ENCODE peak calls at places on chromosomes 1 and 21, in nine cellular contexts. F, O, I, Y, V, J, Q, N and A are unnamed samples.
A peak's percentile ranks its signal among the peaks of the same experiment; 100 is the strongest.

GRCh38 chr1:223772771-223773160 is 60.4 kb downstream of the CAPN2 start:
- DNase-seq in J (no peak), Q (no peak), Y (no peak), V (no peak), I (no peak), F (no peak), O (no peak), N (no peak), A (no peak)

GRCh38 chr1:202291001-202291400 is 50.7 kb downstream of the UBE2T start:
- DNase-seq in Q (no peak), V (no peak), N (no peak), J (no peak), I (no peak), Y (no peak), F (no peak), O (no peak), A (no peak)

GRCh38 chr1:42214447-42214871 is 49.9 kb upstream of the GUCA2A start:
- DNase-seq in I (peak; percentile 63), O (no peak), V (peak; percentile 72), F (no peak), Y (no peak), N (peak; percentile 65), Q (no peak), J (no peak), A (peak; percentile 40)

GRCh38 chr1:29470087-29470787 is 233.9 kb downstream of the PTPRU start:
- DNase-seq in O (no peak), Q (no peak), I (no peak), J (no peak), F (no peak), N (no peak), V (no peak), Y (no peak), A (no peak)

GRCh38 chr1:221381858-221382623 is 359.8 kb downstream of the DUSP10 start:
- DNase-seq in J (no peak), O (no peak), I (no peak), Q (no peak), Y (no peak), N (no peak), F (no peak), V (no peak), A (no peak)

GRCh38 chr1:182699673-182700350 is 15.4 kb upstream of the RGS8 start:
- DNase-seq in I (peak; percentile 11), Q (no peak), N (peak; percentile 27), J (no peak), O (no peak), V (no peak), Y (no peak), F (peak; percentile 74), A (peak; percentile 64)

GRCh38 chr1:93453911-93454310 is 6.0 kb downstream of the FNBP1L start:
- DNase-seq in V (peak; percentile 67), J (no peak), I (no peak), Y (no peak), O (no peak), F (no peak), N (no peak), Q (no peak), A (no peak)

GRCh38 chr1:235002706-235003300 is 125.8 kb downstream of the TOMM20 start:
- DNase-seq in I (no peak), V (no peak), O (no peak), N (no peak), J (no peak), F (no peak), Q (no peak), Y (no peak), A (no peak)

GRCh38 chr1:197928849-197929336 is 11.7 kb downstream of the LHX9 start:
- DNase-seq in I (no peak), Q (no peak), F (peak; percentile 53), J (no peak), O (peak; percentile 41), Y (no peak), V (no peak), N (no peak), A (no peak)

GRCh38 chr1:173255214-173255813 is 48.2 kb upstream of the TNFSF4 start:
- DNase-seq in J (no peak), I (peak; percentile 17), Y (no peak), N (no peak), F (peak; percentile 45), V (peak; percentile 21), Q (no peak), O (no peak), A (no peak)

GRCh38 chr1:205324781-205325180 is 3.2 kb upstream of the NUAK2 start:
- DNase-seq in O (no peak), N (no peak), V (no peak), Q (no peak), F (peak; percentile 43), Y (no peak), I (peak; percentile 41), J (no peak), A (no peak)

GRCh38 chr1:103561612-103562395 is 9.6 kb upstream of the AMY2B start:
- DNase-seq in F (no peak), Y (no peak), N (no peak), O (no peak), Q (no peak), V (no peak), I (no peak), J (no peak), A (no peak)

GRCh38 chr1:158025576-158026230 is 32.3 kb downstream of the KIRREL1 start:
- DNase-seq in F (peak; percentile 33), V (no peak), J (no peak), O (no peak), I (no peak), Y (no peak), N (no peak), Q (no peak), A (no peak)

GRCh38 chr1:85484264-85484663 is 19.3 kb upstream of the DDAH1 start:
- DNase-seq in Y (no peak), F (no peak), J (no peak), I (no peak), V (no peak), N (no peak), Q (no peak), O (no peak), A (no peak)

GRCh38 chr21:34073032-34073748 is at the start of the genes MRPS6 and SLC5A3:
- DNase-seq in J (peak; percentile 94), N (peak; percentile 67), V (peak; percentile 76), Y (peak; percentile 86), Q (peak; percentile 90), O (peak; percentile 92), I (peak; percentile 91), F (peak; percentile 97), A (peak; percentile 86)
- TF ChIP-seq CTCF in J (no peak), N (peak; percentile 30), V (no peak), Y (peak; percentile 7), Q (peak; percentile 7), O (no peak), I (no peak), F (peak; percentile 41), A (no peak)

GRCh38 chr1:15740833-15741182 is 1.5 kb upstream of the TMEM82 start:
- DNase-seq in Y (no peak), I (no peak), F (peak; percentile 49), N (no peak), Q (no peak), O (no peak), V (no peak), J (no peak), A (no peak)

GRCh38 chr1:15739745-15740144 is 2.6 kb upstream of the TMEM82 start:
- DNase-seq in J (no peak), Q (no peak), N (no peak), Y (no peak), I (peak; percentile 28), V (no peak), O (no peak), F (no peak), A (no peak)

GRCh38 chr1:15737324-15738319 is 1.6 kb downstream of the SLC25A34 start:
- DNase-seq in I (peak; percentile 46), V (no peak), N (no peak), J (no peak), Q (no peak), O (no peak), Y (no peak), F (no peak), A (no peak)

GRCh38 chr1:15738416-15739113 is 2.5 kb downstream of the SLC25A34 start:
- DNase-seq in O (no peak), I (peak; percentile 65), Q (no peak), J (no peak), V (no peak), F (no peak), Y (no peak), N (no peak), A (no peak)

GRCh38 chr1:15739259-15739658 is 3.0 kb upstream of the TMEM82 start:
- DNase-seq in Q (no peak), F (no peak), V (no peak), J (no peak), I (no peak), N (no peak), O (no peak), Y (no peak), A (no peak)
- H3K27ac ChIP-seq in Q (no peak overlapping the region), F (no peak overlapping the region), V (no peak overlapping the region), J (no peak overlapping the region), I (no peak overlapping the region), N (peak overlapping the region; percentile 31), O (no peak overlapping the region), Y (peak overlapping the region; percentile 95), A (no peak overlapping the region)

DNA sequence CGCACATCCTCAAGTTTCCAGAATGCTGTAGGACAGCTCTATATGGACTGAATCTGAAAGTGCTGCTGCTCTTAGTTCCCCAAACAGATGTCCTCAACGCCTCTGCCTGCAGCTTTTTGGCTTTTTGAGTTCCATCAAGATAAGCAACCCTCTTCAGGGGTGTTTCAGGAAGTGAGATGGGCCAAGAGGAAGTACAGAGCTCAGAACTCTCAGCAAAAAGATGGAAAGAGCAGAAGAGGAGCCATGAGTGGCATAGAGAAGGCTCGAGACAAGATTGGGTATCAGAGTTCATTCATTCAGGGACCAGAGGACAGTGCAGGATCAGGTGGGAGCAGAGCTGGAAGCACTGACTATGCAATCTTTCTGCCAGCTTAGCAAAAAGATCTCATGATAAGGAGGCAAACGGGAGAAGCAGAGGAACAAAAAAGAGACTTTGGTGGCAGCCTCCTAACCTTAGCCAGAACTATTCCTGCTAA is at the start of the genes ADORA3 and TMIGD3:
- DNase-seq in V (no peak), N (peak; percentile 51), J (no peak), O (no peak), I (no peak), Q (no peak), F (no peak), Y (no peak), A (no peak)
- H3K4me1 ChIP-seq in V (peaks cover 15% of the 10 kb centered on the region), N (no peaks in the 10 kb centered on the region), J (peaks cover 37% of the 10 kb centered on the region), O (peaks cover 38% of the 10 kb centered on the region), I (peaks cover 14% of the 10 kb centered on the region), Q (peaks cover 5% of the 10 kb centered on the region), F (peaks cover 5% of the 10 kb centered on the region), Y (peaks cover 22% of the 10 kb centered on the region), A (peaks cover 9% of the 10 kb centered on the region)

DNA sequence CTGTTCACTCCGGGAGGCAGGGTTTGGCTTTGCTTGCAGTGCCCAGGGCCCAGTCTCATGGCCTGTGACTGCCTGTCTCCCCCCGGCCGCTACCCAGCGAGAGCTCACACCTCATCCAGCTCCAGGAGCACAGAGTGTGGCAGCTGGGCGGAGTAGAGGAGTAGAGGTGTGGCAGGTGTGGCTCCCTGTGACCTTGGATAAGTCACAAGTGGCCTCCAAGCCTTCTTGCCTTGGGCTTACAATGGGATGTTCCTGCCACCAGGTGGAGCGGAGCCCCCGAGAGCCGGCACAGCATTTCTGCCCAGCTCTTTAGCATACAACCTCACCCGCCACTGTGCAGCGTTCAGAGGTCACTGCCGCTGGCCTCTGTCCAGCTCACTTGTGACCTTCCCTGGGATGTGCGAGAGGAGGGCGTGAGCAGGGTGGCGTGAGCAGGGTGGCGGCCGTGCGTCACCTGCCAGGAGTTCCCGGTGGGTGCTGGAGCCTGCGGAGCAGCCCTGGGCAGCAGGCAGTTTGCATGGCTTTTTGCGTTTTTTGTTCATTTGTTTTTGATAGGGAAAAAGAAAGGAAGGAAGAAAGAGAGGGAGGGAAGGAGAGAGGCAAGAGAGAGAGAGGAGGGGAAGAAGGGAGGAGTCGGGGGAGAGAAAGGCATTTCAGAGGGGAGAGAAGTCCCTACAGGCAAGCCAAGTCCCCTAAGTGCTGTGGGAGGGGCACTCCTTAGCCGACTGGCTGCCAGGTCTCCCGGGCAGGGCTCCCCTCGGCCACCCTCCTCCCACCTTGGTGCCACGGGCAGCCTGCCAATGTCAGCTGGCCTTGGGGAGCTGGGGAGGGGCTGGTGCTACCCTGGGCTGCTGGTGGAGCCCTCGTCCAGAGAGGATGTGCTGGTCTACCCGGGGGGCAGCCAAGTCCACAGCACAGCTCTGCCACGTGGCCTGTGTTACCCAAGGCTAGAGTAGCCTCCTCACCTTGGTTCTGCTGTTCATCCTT is 42.6 kb downstream of the CRYAA start:
- DNase-seq in O (peak; percentile 82), V (no peak), F (peak; percentile 60), I (peak; percentile 80), Q (peak; percentile 50), Y (peak; percentile 53), J (peak; percentile 88), N (no peak), A (peak; percentile 55)
- TF ChIP-seq CTCF in O (peak; percentile 42), V (no peak), F (peak; percentile 43), I (no peak), Q (peak; percentile 11), Y (peak; percentile 64), J (peak; percentile 48), N (no peak), A (peak; percentile 29)